ENCODE peak calls at places on chromosomes 13 and 19, in eight cellular contexts. H is IMR-90, D is testis, P is breast epithelium, C is adrenal gland, W is suprapubic skin, N is heart left ventricle, Z is HCT116. S is an unnamed sample.

GRCh38 chr13:20939662-20940061 is 37.1 kb upstream of the XPO4 start:
- DNase-seq in H (no peak), D (no peak), P (no peak), C (no peak), W (no peak), N (peak), Z (no peak), S (no peak)

GRCh38 chr19:18233224-18233825 is 7.1 kb upstream of the PDE4C start:
- DNase-seq in H (peak), D (peak), P (no peak), C (no peak), W (no peak), N (no peak), Z (no peak), S (no peak)

GRCh38 chr13:99960663-99961440 is 10.7 kb downstream of the ZIC5 start:
- DNase-seq in H (no peak), D (no peak), P (no peak), C (no peak), W (no peak), N (no peak), Z (no peak), S (no peak)

GRCh38 chr19:48644839-48645651 is 942 bp downstream of the CA11 start:
- DNase-seq in H (peak), D (peak), P (no peak), C (peak), W (peak), N (peak), Z (peak), S (no peak)

GRCh38 chr13:114017028-114017630 is 43.3 kb upstream of the C13orf46 start:
- DNase-seq in H (peak), D (no peak), P (no peak), C (no peak), W (no peak), N (peak), Z (no peak), S (no peak)

GRCh38 chr19:46021531-46022041 is 1.3 kb downstream of the PGLYRP1 start:
- DNase-seq in H (no peak), D (no peak), P (no peak), C (peak), W (peak), N (no peak), Z (no peak), S (no peak)

GRCh38 chr13:65631078-65631477 is 1599.1 kb downstream of the PCDH9 start:
- DNase-seq in H (peak), D (no peak), P (no peak), C (no peak), W (no peak), N (no peak), Z (no peak), S (no peak)

GRCh38 chr13:31090921-31091624 is 70.6 kb downstream of the HSPH1 start:
- DNase-seq in H (peak), D (peak), P (no peak), C (no peak), W (no peak), N (no peak), Z (no peak), S (no peak)

GRCh38 chr19:45878043-45878794 is 7.7 kb downstream of the IRF2BP1 start:
- DNase-seq in H (no peak), D (no peak), P (peak), C (no peak), W (no peak), N (no peak), Z (no peak), S (no peak)

GRCh38 chr19:29706635-29707034 is 8.4 kb downstream of the C19orf12 start:
- DNase-seq in H (no peak), D (peak), P (no peak), C (no peak), W (no peak), N (no peak), Z (no peak), S (no peak)

GRCh38 chr19:17037184-17037583 is 10.6 kb upstream of the CPAMD8 start:
- DNase-seq in H (no peak), D (no peak), P (no peak), C (no peak), W (no peak), N (no peak), Z (no peak), S (no peak)

GRCh38 chr19:45809643-45810159 is 5.4 kb downstream of the RSPH6A start:
- DNase-seq in H (peak), D (no peak), P (no peak), C (no peak), W (no peak), N (no peak), Z (no peak), S (no peak)

GRCh38 chr13:95880346-95880745 is 172.9 kb downstream of the UGGT2 start:
- DNase-seq in H (peak), D (no peak), P (no peak), C (no peak), W (no peak), N (no peak), Z (no peak), S (no peak)

GRCh38 chr19:47885067-47885463 is 1.1 kb downstream of the SULT2A1 start:
- DNase-seq in H (no peak), D (no peak), P (no peak), C (peak), W (peak), N (no peak), Z (no peak), S (no peak)

GRCh38 chr13:97179501-97179900 is 42.6 kb upstream of the MBNL2 start:
- DNase-seq in H (no peak), D (no peak), P (no peak), C (no peak), W (no peak), N (no peak), Z (no peak), S (no peak)

GRCh38 chr19:56141416-56141992 is 417 bp downstream of the ZNF444 start:
- DNase-seq in H (no peak), D (no peak), P (no peak), C (no peak), W (no peak), N (no peak), Z (no peak), S (no peak)

GRCh38 chr19:46513461-46514236 is 18.0 kb upstream of the PNMA8B start:
- DNase-seq in H (peak), D (peak), P (peak), C (peak), W (peak), N (peak), Z (peak), S (peak)

GRCh38 chr13:99614465-99614885 is 113.2 kb downstream of the TM9SF2 start:
- DNase-seq in H (no peak), D (peak), P (no peak), C (no peak), W (no peak), N (no peak), Z (no peak), S (peak)

GRCh38 chr13:74131206-74131605 is 3.0 kb downstream of the KLF12 start:
- DNase-seq in H (no peak), D (peak), P (no peak), C (no peak), W (no peak), N (no peak), Z (no peak), S (no peak)

GRCh38 chr13:74641586-74641985 is 507.4 kb upstream of the KLF12 start:
- DNase-seq in H (peak), D (no peak), P (no peak), C (no peak), W (no peak), N (no peak), Z (no peak), S (no peak)

GRCh38 chr19:791605-792360 is 5.5 kb upstream of the PTBP1 start:
- DNase-seq in H (no peak), D (no peak), P (no peak), C (no peak), W (no peak), N (no peak), Z (no peak), S (no peak)

GRCh38 chr19:898663-899062 is 5.4 kb downstream of the RNU6-9 start:
- DNase-seq in H (no peak), D (peak), P (no peak), C (peak), W (no peak), N (no peak), Z (no peak), S (no peak)

GRCh38 chr19:31361728-31362127 is 12.5 kb upstream of the TSHZ3 start:
- DNase-seq in H (no peak), D (no peak), P (no peak), C (peak), W (no peak), N (no peak), Z (no peak), S (no peak)

GRCh38 chr19:48351341-48351752 is 12.4 kb downstream of the TMEM143 start:
- DNase-seq in H (peak), D (peak), P (peak), C (peak), W (peak), N (peak), Z (no peak), S (peak)

GRCh38 chr13:74104661-74105275 is 29.4 kb downstream of the KLF12 start:
- DNase-seq in H (no peak), D (no peak), P (no peak), C (no peak), W (no peak), N (no peak), Z (no peak), S (no peak)

GRCh38 chr19:19113040-19113541 is 25.2 kb downstream of the TMEM161A start:
- DNase-seq in H (peak), D (no peak), P (no peak), C (no peak), W (no peak), N (no peak), Z (no peak), S (peak)

GRCh38 chr19:3826163-3826562 is 40.0 kb upstream of the MATK start:
- DNase-seq in H (no peak), D (no peak), P (no peak), C (no peak), W (no peak), N (no peak), Z (no peak), S (no peak)

GRCh38 chr13:27171244-27171829 is at the start of gene USP12:
- DNase-seq in H (peak), D (peak), P (peak), C (no peak), W (peak), N (peak), Z (no peak), S (no peak)

DNA sequence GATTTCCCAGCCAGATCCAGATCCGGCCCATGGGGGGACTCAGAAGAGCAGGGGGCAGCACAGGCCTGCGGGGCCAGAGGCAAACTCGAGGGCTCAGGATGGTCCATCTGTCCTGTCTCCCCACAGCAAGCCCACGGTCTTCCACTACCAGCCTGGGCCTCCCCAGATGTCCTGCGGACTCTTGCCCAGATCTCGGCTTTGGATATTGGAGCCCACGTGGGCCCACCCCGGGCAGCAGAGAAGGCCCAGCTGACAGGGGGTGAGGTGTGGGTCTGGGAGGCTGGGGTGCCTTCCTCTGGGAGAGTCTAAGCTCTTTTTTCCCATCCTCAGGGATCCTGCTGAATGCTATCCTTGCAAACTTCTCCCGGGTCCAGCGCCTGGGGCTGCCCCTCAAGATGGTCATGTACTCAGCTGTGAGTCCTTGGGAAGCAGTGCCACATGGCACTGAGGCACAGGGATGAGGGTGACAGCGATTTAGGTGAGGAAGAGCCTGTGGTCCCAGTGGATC is 3.4 kb downstream of the ACP4 start:
- DNase-seq in H (no peak), D (no peak), P (no peak), C (no peak), W (no peak), N (no peak), Z (no peak), S (no peak)
- TF ChIP-seq POLR2A in H (no peak), D (no peak), P (no peak), C (no peak), W (no peak), N (no peak), Z (no peak), S (peak)

DNA sequence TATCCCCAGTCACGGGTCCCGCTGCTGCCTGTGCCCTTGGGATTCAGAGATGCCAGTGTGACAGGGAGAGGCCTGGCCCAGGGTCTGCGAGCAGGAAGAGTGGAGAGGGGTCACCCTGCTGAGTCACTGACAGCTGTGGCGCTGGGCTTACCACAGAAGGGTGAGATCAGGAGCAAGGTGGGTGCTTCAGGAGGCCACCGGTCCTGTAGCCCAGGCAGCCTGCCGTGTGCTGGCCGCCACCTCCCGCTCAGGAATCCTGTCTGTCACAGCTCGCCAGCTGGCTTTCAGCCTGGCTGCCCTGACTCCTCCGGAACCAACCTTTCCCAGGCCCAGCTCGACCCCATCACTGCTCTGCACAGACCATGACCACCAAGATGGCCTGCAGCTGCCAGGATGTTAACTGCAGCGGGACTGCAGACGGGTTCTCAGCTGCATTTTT is 25.3 kb downstream of the NAXD start:
- DNase-seq in H (peak), D (peak), P (no peak), C (peak), W (no peak), N (peak), Z (no peak), S (no peak)
- TF ChIP-seq POLR2A in H (no peak), D (no peak), P (no peak), C (no peak), W (no peak), N (no peak), Z (no peak), S (no peak)

GRCh38 chr19:10109528-10109927 is 2.0 kb upstream of the P2RY11 start:
- DNase-seq in H (no peak), D (no peak), P (no peak), C (no peak), W (no peak), N (no peak), Z (no peak), S (no peak)

GRCh38 chr19:10107817-10108367 is 1.7 kb downstream of the PPAN start:
- DNase-seq in H (no peak), D (no peak), P (no peak), C (no peak), W (no peak), N (no peak), Z (no peak), S (no peak)

GRCh38 chr19:10105241-10106099 is 692 bp upstream of the PPAN start:
- DNase-seq in H (no peak), D (no peak), P (no peak), C (no peak), W (no peak), N (no peak), Z (no peak), S (no peak)

GRCh38 chr19:10106100-10106936 is at the start of gene PPAN:
- DNase-seq in H (peak), D (peak), P (peak), C (peak), W (peak), N (peak), Z (peak), S (peak)

DNA sequence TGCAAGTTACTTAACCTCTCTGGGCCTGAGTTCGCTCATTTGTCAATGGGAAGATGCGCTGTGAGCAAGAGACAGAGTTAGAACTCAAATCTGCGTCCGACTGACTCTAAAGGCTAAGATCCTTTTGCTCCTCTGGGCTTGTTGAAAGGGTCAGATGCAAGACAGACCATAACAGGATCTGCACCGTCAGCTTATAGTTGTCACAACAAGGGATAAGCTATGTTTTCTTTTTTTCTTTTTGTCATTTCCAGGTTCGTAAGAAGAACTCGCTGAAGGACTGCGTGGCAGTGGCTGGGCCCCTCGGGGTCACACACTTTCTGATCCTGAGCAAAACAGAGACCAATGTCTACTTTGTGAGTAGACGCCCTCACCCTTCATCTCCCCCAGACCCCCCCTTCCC is 1.1 kb downstream of the PPAN start:
- DNase-seq in H (no peak), D (no peak), P (no peak), C (no peak), W (no peak), N (no peak), Z (no peak), S (no peak)
- TF ChIP-seq POLR2A in H (no peak), D (no peak), P (no peak), C (no peak), W (no peak), N (no peak), Z (no peak), S (no peak)

GRCh38 chr19:5896365-5897076 is 7.1 kb downstream of the NDUFA11 start:
- DNase-seq in H (no peak), D (no peak), P (no peak), C (no peak), W (peak), N (no peak), Z (no peak), S (no peak)
- TF ChIP-seq POLR2A in H (no peak), D (no peak), P (no peak), C (no peak), W (no peak), N (no peak), Z (no peak), S (no peak)

GRCh38 chr19:12112701-12113100 is 27.4 kb downstream of the ZNF20 start:
- DNase-seq in H (no peak), D (no peak), P (no peak), C (no peak), W (no peak), N (no peak), Z (no peak), S (no peak)
- TF ChIP-seq POLR2A in H (no peak), D (no peak), P (no peak), C (no peak), W (no peak), N (no peak), Z (no peak), S (no peak)

GRCh38 chr19:53553865-53554791 is 16.2 kb downstream of the ZNF331 start:
- DNase-seq in H (peak), D (peak), P (peak), C (peak), W (peak), N (peak), Z (no peak), S (peak)
- TF ChIP-seq POLR2A in H (no peak), D (no peak), P (no peak), C (peak), W (no peak), N (peak), Z (no peak), S (peak)

GRCh38 chr19:2149980-2150793 is 1.2 kb downstream of the AP3D1 start:
- DNase-seq in H (peak), D (peak), P (no peak), C (peak), W (no peak), N (no peak), Z (no peak), S (no peak)
- TF ChIP-seq POLR2A in H (no peak), D (no peak), P (no peak), C (peak), W (no peak), N (no peak), Z (no peak), S (no peak)

DNA sequence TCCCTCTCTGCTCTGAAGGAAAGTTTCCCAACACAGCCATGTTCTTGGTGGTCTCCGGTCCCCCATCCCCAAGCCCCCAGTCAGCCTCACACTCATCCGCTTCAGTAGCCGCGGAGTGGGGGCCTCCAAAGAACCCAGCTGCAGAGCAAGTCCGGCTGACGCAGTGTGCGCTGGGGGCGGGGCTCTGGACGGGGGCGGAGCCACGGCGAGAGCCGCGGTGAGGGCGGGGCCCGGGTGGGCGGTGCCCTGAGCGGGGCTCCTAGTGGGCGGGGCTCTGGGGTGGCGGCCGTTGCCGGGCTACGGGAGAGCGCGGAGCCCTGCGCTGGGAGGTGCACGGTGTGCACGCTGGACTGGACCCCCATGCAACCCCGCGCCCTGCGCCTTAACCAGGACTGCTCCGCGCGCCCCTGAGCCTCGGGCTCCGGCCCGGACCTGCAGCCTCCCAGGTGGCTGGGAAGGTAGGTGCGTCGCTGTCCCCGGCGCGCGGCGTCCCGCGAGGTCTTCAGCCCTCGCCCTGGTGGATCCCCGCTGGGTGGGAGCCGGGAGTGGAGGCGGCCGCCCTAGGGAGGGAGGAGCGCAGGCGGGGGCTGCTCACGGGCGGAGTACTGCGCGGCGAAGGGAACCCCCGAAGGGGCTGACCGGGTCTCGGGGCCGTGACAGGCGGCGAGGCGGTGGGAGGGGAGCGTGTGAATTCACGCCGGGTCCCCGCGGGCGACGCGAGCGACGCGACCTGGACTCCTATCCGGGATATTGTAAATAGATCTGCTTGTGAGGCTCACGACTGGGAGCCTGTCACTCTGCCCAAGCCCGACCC is 9.1 kb downstream of the TNFRSF19 start:
- DNase-seq in H (peak), D (peak), P (peak), C (peak), W (peak), N (peak), Z (peak), S (peak)
- TF ChIP-seq POLR2A in H (peak), D (no peak), P (peak), C (peak), W (no peak), N (peak), Z (no peak), S (no peak)

DNA sequence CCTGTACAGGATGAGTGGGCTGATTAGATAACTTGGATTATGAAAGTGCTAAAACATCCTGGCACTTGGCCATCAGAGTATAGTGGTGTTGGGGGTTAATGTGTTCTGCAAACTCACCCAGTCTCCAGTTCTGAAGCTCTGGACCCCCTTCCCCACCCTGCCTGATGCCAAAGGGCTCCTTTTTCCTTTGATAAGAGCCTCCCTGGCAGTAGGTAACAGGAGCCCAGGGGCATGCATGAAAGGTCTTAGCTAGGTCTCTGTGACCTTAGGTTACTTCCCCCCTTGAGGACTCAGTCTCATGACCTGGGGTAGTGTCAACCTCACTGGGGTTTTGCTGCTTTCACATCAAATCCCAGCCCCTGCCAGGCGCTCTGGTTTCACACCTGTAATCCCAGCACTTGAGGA is 2.5 kb downstream of the RPS28 start:
- DNase-seq in H (no peak), D (no peak), P (no peak), C (no peak), W (no peak), N (no peak), Z (no peak), S (no peak)
- TF ChIP-seq POLR2A in H (no peak), D (no peak), P (no peak), C (no peak), W (no peak), N (no peak), Z (no peak), S (no peak)

GRCh38 chr13:106535552-106536243 is at the start of gene EFNB2:
- DNase-seq in H (peak), D (peak), P (peak), C (peak), W (peak), N (peak), Z (peak), S (peak)
- TF ChIP-seq POLR2A in H (peak), D (no peak), P (no peak), C (peak), W (no peak), N (peak), Z (peak), S (peak)

S was measured in H54.